ENCODE peak calls at places on chromosome 17, in nine cellular contexts. One of them, this sample, is unnamed.

GRCh38 chr17:35947156-35947585 is 3.7 kb upstream of the LYZL6 start:
- DNase-seq in AG10803: peak
- DNase-seq in A549: peak
- DNase-seq in stomach: peak
- DNase-seq in activated CD8-positive, alpha-beta T cell treated with anti-CD3 and anti-CD28 coated beads for 36 hours: peak
- DNase-seq in prostate gland: no peak
- DNase-seq in uterus: peak
- DNase-seq in mesothelial cell of epicardium: no peak
- DNase-seq in Calu3: peak
- DNase-seq in this sample: peak

GRCh38 chr17:62933986-62934385 is 32.0 kb upstream of the TANC2 start:
- DNase-seq in AG10803: peak
- DNase-seq in A549: no peak
- DNase-seq in stomach: no peak
- DNase-seq in activated CD8-positive, alpha-beta T cell treated with anti-CD3 and anti-CD28 coated beads for 36 hours: no peak
- DNase-seq in prostate gland: no peak
- DNase-seq in uterus: no peak
- DNase-seq in mesothelial cell of epicardium: no peak
- DNase-seq in Calu3: no peak
- DNase-seq in this sample: no peak

GRCh38 chr17:44279586-44280344 is 11.8 kb upstream of the SLC4A1 start:
- DNase-seq in AG10803: peak
- DNase-seq in A549: no peak
- DNase-seq in stomach: peak
- DNase-seq in activated CD8-positive, alpha-beta T cell treated with anti-CD3 and anti-CD28 coated beads for 36 hours: peak
- DNase-seq in prostate gland: peak
- DNase-seq in uterus: peak
- DNase-seq in mesothelial cell of epicardium: no peak
- DNase-seq in Calu3: peak
- DNase-seq in this sample: peak

GRCh38 chr17:66834919-66835454 is at the start of gene CACNG5:
- DNase-seq in AG10803: no peak
- DNase-seq in A549: peak
- DNase-seq in stomach: no peak
- DNase-seq in activated CD8-positive, alpha-beta T cell treated with anti-CD3 and anti-CD28 coated beads for 36 hours: no peak
- DNase-seq in prostate gland: no peak
- DNase-seq in uterus: no peak
- DNase-seq in mesothelial cell of epicardium: no peak
- DNase-seq in Calu3: no peak
- DNase-seq in this sample: no peak

GRCh38 chr17:35449371-35449931 is 885 bp upstream of the SLFN13 start:
- DNase-seq in AG10803: no peak
- DNase-seq in A549: no peak
- DNase-seq in stomach: peak
- DNase-seq in activated CD8-positive, alpha-beta T cell treated with anti-CD3 and anti-CD28 coated beads for 36 hours: no peak
- DNase-seq in prostate gland: no peak
- DNase-seq in uterus: peak
- DNase-seq in mesothelial cell of epicardium: no peak
- DNase-seq in Calu3: no peak
- DNase-seq in this sample: no peak

GRCh38 chr17:82858376-82859126 is 18.7 kb upstream of the ZNF750 start:
- DNase-seq in AG10803: no peak
- DNase-seq in A549: no peak
- DNase-seq in stomach: no peak
- DNase-seq in activated CD8-positive, alpha-beta T cell treated with anti-CD3 and anti-CD28 coated beads for 36 hours: peak
- DNase-seq in prostate gland: peak
- DNase-seq in uterus: no peak
- DNase-seq in mesothelial cell of epicardium: no peak
- DNase-seq in Calu3: peak
- DNase-seq in this sample: no peak

GRCh38 chr17:37781451-37781850 is 36.6 kb upstream of the HNF1B start:
- DNase-seq in AG10803: no peak
- DNase-seq in A549: no peak
- DNase-seq in stomach: no peak
- DNase-seq in activated CD8-positive, alpha-beta T cell treated with anti-CD3 and anti-CD28 coated beads for 36 hours: no peak
- DNase-seq in prostate gland: no peak
- DNase-seq in uterus: no peak
- DNase-seq in mesothelial cell of epicardium: no peak
- DNase-seq in Calu3: no peak
- DNase-seq in this sample: no peak

GRCh38 chr17:48997103-48997826 is at the start of gene IGF2BP1:
- DNase-seq in AG10803: peak
- DNase-seq in A549: peak
- DNase-seq in stomach: no peak
- DNase-seq in activated CD8-positive, alpha-beta T cell treated with anti-CD3 and anti-CD28 coated beads for 36 hours: peak
- DNase-seq in prostate gland: no peak
- DNase-seq in uterus: no peak
- DNase-seq in mesothelial cell of epicardium: peak
- DNase-seq in Calu3: peak
- DNase-seq in this sample: no peak

GRCh38 chr17:59329558-59330313 is 1.7 kb upstream of the YPEL2 start:
- DNase-seq in AG10803: peak
- DNase-seq in A549: peak
- DNase-seq in stomach: peak
- DNase-seq in activated CD8-positive, alpha-beta T cell treated with anti-CD3 and anti-CD28 coated beads for 36 hours: peak
- DNase-seq in prostate gland: peak
- DNase-seq in uterus: peak
- DNase-seq in mesothelial cell of epicardium: no peak
- DNase-seq in Calu3: peak
- DNase-seq in this sample: peak

GRCh38 chr17:50396261-50397110 is 837 bp downstream of the LRRC59 start:
- DNase-seq in AG10803: peak
- DNase-seq in A549: peak
- DNase-seq in stomach: peak
- DNase-seq in activated CD8-positive, alpha-beta T cell treated with anti-CD3 and anti-CD28 coated beads for 36 hours: peak
- DNase-seq in prostate gland: peak
- DNase-seq in uterus: peak
- DNase-seq in mesothelial cell of epicardium: no peak
- DNase-seq in Calu3: peak
- DNase-seq in this sample: peak

GRCh38 chr17:58728831-58729230 is 26.8 kb upstream of the PPM1E start:
- DNase-seq in AG10803: peak
- DNase-seq in A549: no peak
- DNase-seq in stomach: no peak
- DNase-seq in activated CD8-positive, alpha-beta T cell treated with anti-CD3 and anti-CD28 coated beads for 36 hours: no peak
- DNase-seq in prostate gland: no peak
- DNase-seq in uterus: no peak
- DNase-seq in mesothelial cell of epicardium: no peak
- DNase-seq in Calu3: no peak
- DNase-seq in this sample: no peak

GRCh38 chr17:75914643-75915265 is 10.1 kb upstream of the MRPL38 start:
- DNase-seq in AG10803: no peak
- DNase-seq in A549: no peak
- DNase-seq in stomach: no peak
- DNase-seq in activated CD8-positive, alpha-beta T cell treated with anti-CD3 and anti-CD28 coated beads for 36 hours: no peak
- DNase-seq in prostate gland: no peak
- DNase-seq in uterus: no peak
- DNase-seq in mesothelial cell of epicardium: no peak
- DNase-seq in Calu3: no peak
- DNase-seq in this sample: no peak

GRCh38 chr17:28738680-28739384 is 5.0 kb upstream of the TRAF4 start:
- DNase-seq in AG10803: no peak
- DNase-seq in A549: no peak
- DNase-seq in stomach: no peak
- DNase-seq in activated CD8-positive, alpha-beta T cell treated with anti-CD3 and anti-CD28 coated beads for 36 hours: peak
- DNase-seq in prostate gland: no peak
- DNase-seq in uterus: no peak
- DNase-seq in mesothelial cell of epicardium: no peak
- DNase-seq in Calu3: no peak
- DNase-seq in this sample: no peak

GRCh38 chr17:58084317-58084981 is 1.2 kb downstream of the DYNLL2 start:
- DNase-seq in AG10803: peak
- DNase-seq in A549: peak
- DNase-seq in stomach: peak
- DNase-seq in activated CD8-positive, alpha-beta T cell treated with anti-CD3 and anti-CD28 coated beads for 36 hours: peak
- DNase-seq in prostate gland: peak
- DNase-seq in uterus: peak
- DNase-seq in mesothelial cell of epicardium: no peak
- DNase-seq in Calu3: peak
- DNase-seq in this sample: peak

GRCh38 chr17:65975878-65976277 is 216.1 kb downstream of the CEP112 start:
- DNase-seq in AG10803: no peak
- DNase-seq in A549: no peak
- DNase-seq in stomach: no peak
- DNase-seq in activated CD8-positive, alpha-beta T cell treated with anti-CD3 and anti-CD28 coated beads for 36 hours: no peak
- DNase-seq in prostate gland: no peak
- DNase-seq in uterus: no peak
- DNase-seq in mesothelial cell of epicardium: no peak
- DNase-seq in Calu3: no peak
- DNase-seq in this sample: peak

DNA sequence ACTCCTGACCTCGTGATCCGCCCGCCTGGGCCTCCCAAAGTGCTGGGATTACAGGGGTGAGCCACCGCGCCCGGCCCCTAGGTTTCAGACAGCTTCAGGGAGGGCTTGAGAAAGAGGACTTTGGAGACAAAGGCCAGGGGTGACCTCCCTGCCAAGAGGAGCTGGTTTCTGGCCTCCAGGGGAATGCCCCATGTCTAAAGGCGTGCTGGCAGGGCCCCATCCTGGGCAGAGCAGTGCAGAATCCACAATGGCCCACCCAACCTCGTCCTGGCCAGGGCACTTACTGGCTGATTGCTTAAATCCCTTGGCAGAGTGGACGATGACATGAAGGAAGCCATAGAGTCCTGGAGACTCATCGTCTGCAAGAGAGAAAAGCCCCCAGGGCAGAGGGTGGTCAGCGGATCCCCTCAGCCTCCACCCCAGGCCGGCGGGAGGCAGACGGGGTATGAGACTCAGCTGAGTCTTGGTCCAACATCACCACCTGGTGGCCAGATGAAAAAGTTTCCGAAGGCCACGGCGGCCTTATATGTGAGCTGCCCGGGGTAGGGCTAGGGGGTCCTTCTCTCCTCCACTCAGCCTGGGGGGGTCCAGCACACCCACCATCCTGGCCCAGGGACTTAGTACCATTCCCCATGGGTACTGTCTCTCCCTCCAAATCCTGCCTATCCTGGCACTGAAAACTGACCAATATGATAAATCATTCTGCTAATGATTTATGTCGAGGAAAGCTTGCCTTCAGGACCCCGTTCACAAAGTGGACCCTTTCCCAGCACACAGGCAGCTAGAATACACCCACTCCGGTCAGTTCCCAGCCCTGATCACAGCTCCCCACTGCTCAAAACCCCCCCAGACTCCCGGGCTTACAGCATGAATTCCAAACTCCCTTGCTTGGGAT is 59.1 kb downstream of the TIMM22 start:
- DNase-seq in AG10803: peak
- DNase-seq in A549: peak
- DNase-seq in stomach: peak
- DNase-seq in activated CD8-positive, alpha-beta T cell treated with anti-CD3 and anti-CD28 coated beads for 36 hours: peak
- DNase-seq in prostate gland: peak
- DNase-seq in uterus: peak
- DNase-seq in mesothelial cell of epicardium: no peak
- DNase-seq in Calu3: peak
- DNase-seq in this sample: peak
- TF ChIP-seq CTCF in AG10803: peak
- TF ChIP-seq CTCF in A549: peak
- TF ChIP-seq CTCF in stomach: peak
- TF ChIP-seq CTCF in activated CD8-positive, alpha-beta T cell treated with anti-CD3 and anti-CD28 coated beads for 36 hours: peak
- TF ChIP-seq CTCF in prostate gland: peak
- TF ChIP-seq CTCF in uterus: peak
- TF ChIP-seq CTCF in mesothelial cell of epicardium: peak
- TF ChIP-seq CTCF in Calu3: peak
- TF ChIP-seq CTCF in this sample: peak

GRCh38 chr17:18951941-18952842 is at the start of gene SLC5A10:
- DNase-seq in AG10803: no peak
- DNase-seq in A549: peak
- DNase-seq in stomach: no peak
- DNase-seq in activated CD8-positive, alpha-beta T cell treated with anti-CD3 and anti-CD28 coated beads for 36 hours: no peak
- DNase-seq in prostate gland: no peak
- DNase-seq in uterus: no peak
- DNase-seq in mesothelial cell of epicardium: no peak
- DNase-seq in Calu3: no peak
- DNase-seq in this sample: no peak
- TF ChIP-seq CTCF in AG10803: peak
- TF ChIP-seq CTCF in A549: no peak
- TF ChIP-seq CTCF in stomach: no peak
- TF ChIP-seq CTCF in activated CD8-positive, alpha-beta T cell treated with anti-CD3 and anti-CD28 coated beads for 36 hours: no peak
- TF ChIP-seq CTCF in prostate gland: no peak
- TF ChIP-seq CTCF in uterus: no peak
- TF ChIP-seq CTCF in mesothelial cell of epicardium: no peak
- TF ChIP-seq CTCF in Calu3: no peak
- TF ChIP-seq CTCF in this sample: no peak

GRCh38 chr17:31525801-31526549 is 134.5 kb downstream of the RAB11FIP4 start:
- DNase-seq in AG10803: peak
- DNase-seq in A549: peak
- DNase-seq in stomach: no peak
- DNase-seq in activated CD8-positive, alpha-beta T cell treated with anti-CD3 and anti-CD28 coated beads for 36 hours: no peak
- DNase-seq in prostate gland: no peak
- DNase-seq in uterus: no peak
- DNase-seq in mesothelial cell of epicardium: no peak
- DNase-seq in Calu3: peak
- DNase-seq in this sample: no peak
- TF ChIP-seq CTCF in AG10803: peak
- TF ChIP-seq CTCF in A549: peak
- TF ChIP-seq CTCF in stomach: no peak
- TF ChIP-seq CTCF in activated CD8-positive, alpha-beta T cell treated with anti-CD3 and anti-CD28 coated beads for 36 hours: no peak
- TF ChIP-seq CTCF in prostate gland: no peak
- TF ChIP-seq CTCF in uterus: no peak
- TF ChIP-seq CTCF in mesothelial cell of epicardium: peak
- TF ChIP-seq CTCF in Calu3: no peak
- TF ChIP-seq CTCF in this sample: no peak

GRCh38 chr17:5254903-5255521 is 20.4 kb upstream of the SCIMP start:
- DNase-seq in AG10803: no peak
- DNase-seq in A549: no peak
- DNase-seq in stomach: no peak
- DNase-seq in activated CD8-positive, alpha-beta T cell treated with anti-CD3 and anti-CD28 coated beads for 36 hours: no peak
- DNase-seq in prostate gland: no peak
- DNase-seq in uterus: no peak
- DNase-seq in mesothelial cell of epicardium: no peak
- DNase-seq in Calu3: no peak
- DNase-seq in this sample: no peak

GRCh38 chr17:5248821-5249479 is 14.3 kb upstream of the SCIMP start:
- DNase-seq in AG10803: no peak
- DNase-seq in A549: no peak
- DNase-seq in stomach: no peak
- DNase-seq in activated CD8-positive, alpha-beta T cell treated with anti-CD3 and anti-CD28 coated beads for 36 hours: no peak
- DNase-seq in prostate gland: no peak
- DNase-seq in uterus: no peak
- DNase-seq in mesothelial cell of epicardium: no peak
- DNase-seq in Calu3: no peak
- DNase-seq in this sample: no peak

GRCh38 chr17:5254414-5254813 is 19.8 kb upstream of the SCIMP start:
- DNase-seq in AG10803: no peak
- DNase-seq in A549: no peak
- DNase-seq in stomach: no peak
- DNase-seq in activated CD8-positive, alpha-beta T cell treated with anti-CD3 and anti-CD28 coated beads for 36 hours: no peak
- DNase-seq in prostate gland: no peak
- DNase-seq in uterus: no peak
- DNase-seq in mesothelial cell of epicardium: no peak
- DNase-seq in Calu3: no peak
- DNase-seq in this sample: no peak

DNA sequence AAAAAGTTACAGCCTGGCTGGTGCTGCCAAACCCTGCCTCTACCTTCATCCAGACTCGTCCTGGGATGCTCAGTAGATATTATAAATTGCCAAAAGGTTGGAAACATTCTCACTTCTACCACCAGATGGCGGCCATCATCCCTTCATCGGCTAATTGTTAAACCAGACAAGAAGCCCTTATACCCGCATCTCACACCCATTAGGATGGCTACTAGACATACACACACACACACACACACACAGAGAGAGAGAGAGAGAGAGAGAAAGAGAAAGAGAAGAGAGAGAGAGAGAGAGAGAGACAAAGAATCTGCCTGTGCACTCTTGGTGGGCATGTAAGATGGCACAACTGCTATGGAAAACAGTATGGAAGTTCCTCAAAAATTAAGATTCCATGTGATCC is 15.0 kb upstream of the SCIMP start:
- DNase-seq in AG10803: peak
- DNase-seq in A549: peak
- DNase-seq in stomach: peak
- DNase-seq in activated CD8-positive, alpha-beta T cell treated with anti-CD3 and anti-CD28 coated beads for 36 hours: peak
- DNase-seq in prostate gland: peak
- DNase-seq in uterus: peak
- DNase-seq in mesothelial cell of epicardium: no peak
- DNase-seq in Calu3: peak
- DNase-seq in this sample: peak
- TF ChIP-seq CTCF in AG10803: peak
- TF ChIP-seq CTCF in A549: peak
- TF ChIP-seq CTCF in stomach: peak
- TF ChIP-seq CTCF in activated CD8-positive, alpha-beta T cell treated with anti-CD3 and anti-CD28 coated beads for 36 hours: peak
- TF ChIP-seq CTCF in prostate gland: peak
- TF ChIP-seq CTCF in uterus: peak
- TF ChIP-seq CTCF in mesothelial cell of epicardium: peak
- TF ChIP-seq CTCF in Calu3: no peak
- TF ChIP-seq CTCF in this sample: peak